ENCODE peak calls at places on chromosome 18, in five cellular contexts. T, N, J, C and W are unnamed samples.
A peak's percentile ranks its signal among the peaks of the same experiment; 100 is the strongest.

GRCh38 chr18:70326255-70326654 is 37.4 kb downstream of the SOCS6 start:
- DNase-seq in C (no peak), T (no peak), J (no peak), N (no peak), W (no peak)

GRCh38 chr18:48674198-48674721 is 135.4 kb downstream of the CTIF start:
- DNase-seq in N (no peak), T (no peak), J (no peak), C (no peak), W (peak; percentile 22)

GRCh38 chr18:62555135-62555534 is 32.3 kb downstream of the ZCCHC2 start:
- DNase-seq in N (no peak), J (no peak), C (peak; percentile 27), T (no peak), W (no peak)

GRCh38 chr18:49520661-49521145 is 33.7 kb upstream of the C18orf32 start:
- DNase-seq in C (no peak), N (no peak), T (no peak), J (no peak), W (no peak)

GRCh38 chr18:61842146-61842545 is 50.7 kb downstream of the RNF152 start:
- DNase-seq in T (no peak), N (no peak), J (no peak), C (no peak), W (no peak)

GRCh38 chr18:59748628-59749360 is 51.6 kb upstream of the CCBE1 start:
- DNase-seq in J (no peak), N (no peak), T (peak; percentile 68), C (peak; percentile 80), W (no peak)

GRCh38 chr18:70337139-70337972 is 48.5 kb downstream of the SOCS6 start:
- DNase-seq in N (no peak), T (peak; percentile 79), J (no peak), C (peak; percentile 78), W (peak; percentile 81)

GRCh38 chr18:28013064-28013463 is 163.9 kb downstream of the CDH2 start:
- DNase-seq in J (no peak), N (no peak), C (peak; percentile 34), T (peak; percentile 41), W (peak; percentile 13)

GRCh38 chr18:79400091-79400590 is 4.4 kb downstream of the NFATC1 start:
- DNase-seq in T (peak; percentile 20), N (peak; percentile 64), J (no peak), C (no peak), W (no peak)

GRCh38 chr18:34261865-34262780 is 37.4 kb upstream of the NOL4 start:
- DNase-seq in C (no peak), N (no peak), T (peak; percentile 21), J (no peak), W (no peak)

GRCh38 chr18:40413160-40413559 is 1541.9 kb upstream of the PIK3C3 start:
- DNase-seq in J (peak; percentile 56), T (no peak), C (peak; percentile 49), N (no peak), W (peak; percentile 2)